ENCODE peak calls at places on chromosomes 16 and 17, in five cellular contexts. B is lower leg skin, H is Calu3, A is globus pallidus, R is EL. Z is an unnamed sample.

GRCh38 chr16:23879735-23880373 is 44.1 kb downstream of the PRKCB start:
- DNase-seq in B (no peak), H (no peak), A (no peak), R (no peak), Z (no peak)

GRCh38 chr16:56551796-56552738 is 12.8 kb upstream of the MT4 start:
- DNase-seq in B (peak), H (no peak), A (peak), R (no peak), Z (no peak)

GRCh38 chr16:70725912-70726828 is 40.3 kb upstream of the MTSS2 start:
- DNase-seq in B (no peak), H (no peak), A (peak), R (no peak), Z (no peak)

GRCh38 chr17:5892897-5893656 is 177.1 kb upstream of the WSCD1 start:
- DNase-seq in B (no peak), H (no peak), A (peak), R (no peak), Z (no peak)

GRCh38 chr16:65989861-65990260 is 376.6 kb upstream of the CDH5 start:
- DNase-seq in B (no peak), H (no peak), A (no peak), R (no peak), Z (no peak)

GRCh38 chr17:18916816-18917496 is 35.0 kb upstream of the SLC5A10 start:
- DNase-seq in B (no peak), H (no peak), A (no peak), R (peak), Z (peak)

GRCh38 chr17:34370997-34371395 is 8.0 kb upstream of the CCL1 start:
- DNase-seq in B (no peak), H (no peak), A (no peak), R (peak), Z (no peak)

GRCh38 chr17:47611372-47612350 is 38.1 kb upstream of the KPNB1 start:
- DNase-seq in B (no peak), H (no peak), A (no peak), R (peak), Z (peak)

GRCh38 chr17:51819341-51819740 is 339.2 kb downstream of the CA10 start:
- DNase-seq in B (no peak), H (no peak), A (no peak), R (no peak), Z (no peak)

GRCh38 chr16:63975669-63976068 is 1146.2 kb downstream of the CDH11 start:
- DNase-seq in B (no peak), H (no peak), A (no peak), R (no peak), Z (no peak)

GRCh38 chr16:69443809-69444611 is 19.6 kb downstream of the CYB5B start:
- DNase-seq in B (peak), H (no peak), A (peak), R (peak), Z (no peak)

GRCh38 chr17:76384222-76384986 is at the start of gene SPHK1:
- DNase-seq in B (peak), H (peak), A (no peak), R (peak), Z (peak)

GRCh38 chr17:74514632-74515035 is 16.6 kb downstream of the CD300LB start:
- DNase-seq in B (peak), H (no peak), A (no peak), R (no peak), Z (no peak)

GRCh38 chr16:72300892-72301291 is 128.9 kb upstream of the PMFBP1 start:
- DNase-seq in B (no peak), H (no peak), A (no peak), R (no peak), Z (no peak)

GRCh38 chr17:75587718-75588545 is at the start of gene MYO15B:
- DNase-seq in B (peak), H (peak), A (peak), R (no peak), Z (peak)

GRCh38 chr16:51542856-51543510 is 391.9 kb upstream of the SALL1 start:
- DNase-seq in B (no peak), H (no peak), A (no peak), R (no peak), Z (no peak)

GRCh38 chr17:35390663-35391062 is 17.2 kb upstream of the SLFN11 start:
- DNase-seq in B (no peak), H (no peak), A (no peak), R (no peak), Z (no peak)

GRCh38 chr17:45646288-45646988 is 137.7 kb upstream of the CRHR1 start:
- DNase-seq in B (peak), H (no peak), A (peak), R (no peak), Z (peak)

GRCh38 chr17:43479948-43480347 is 3.8 kb upstream of the DHX8 start:
- DNase-seq in B (no peak), H (no peak), A (no peak), R (no peak), Z (no peak)

GRCh38 chr17:16986391-16986790 is 14.5 kb upstream of the TNFRSF13B start:
- DNase-seq in B (peak), H (no peak), A (no peak), R (peak), Z (no peak)

GRCh38 chr17:2547176-2547575 is 35.5 kb upstream of the METTL16 start:
- DNase-seq in B (no peak), H (no peak), A (no peak), R (peak), Z (peak)

GRCh38 chr16:86150646-86151371 is 251.8 kb downstream of the IRF8 start:
- DNase-seq in B (peak), H (no peak), A (no peak), R (no peak), Z (no peak)

GRCh38 chr16:54867302-54867832 is 63.3 kb upstream of the IRX5 start:
- DNase-seq in B (no peak), H (no peak), A (no peak), R (no peak), Z (no peak)

GRCh38 chr16:76577003-76577402 is 299.8 kb downstream of the CNTNAP4 start:
- DNase-seq in B (no peak), H (peak), A (no peak), R (no peak), Z (no peak)

GRCh38 chr16:12898556-12898955 is 2.8 kb upstream of the SHISA9 start:
- DNase-seq in B (no peak), H (no peak), A (no peak), R (no peak), Z (no peak)

GRCh38 chr16:85136213-85136704 is 24.0 kb upstream of the CIBAR2 start:
- DNase-seq in B (no peak), H (no peak), A (peak), R (peak), Z (peak)

GRCh38 chr16:49330562-49331201 is 42.9 kb upstream of the C16orf78 start:
- DNase-seq in B (no peak), H (no peak), A (no peak), R (no peak), Z (no peak)

GRCh38 chr16:82924075-82924854 is 297.5 kb downstream of the CDH13 start:
- DNase-seq in B (no peak), H (no peak), A (peak), R (no peak), Z (no peak)

GRCh38 chr16:89143201-89143741 is 28.3 kb upstream of the CDH15 start:
- DNase-seq in B (no peak), H (no peak), A (no peak), R (no peak), Z (peak)

Z was measured in osteoblast.